ENCODE peak calls at places on chromosomes 6 and 20, in seven cellular contexts. A is mammary epithelial cell, O is Panc1, T is lung, W is upper lobe of right lung, V is heart left ventricle, E is spleen. Y is an unnamed sample.

GRCh38 chr6:153962548-153962947 is 76.5 kb upstream of the OPRM1 start:
- DNase-seq in A (no peak), O (no peak), T (no peak), W (no peak), V (no peak), E (no peak), Y (peak)

GRCh38 chr6:33416386-33417126 is 1.4 kb downstream of the CUTA start:
- DNase-seq in A (no peak), O (no peak), T (no peak), W (no peak), V (no peak), E (peak), Y (no peak)

GRCh38 chr6:55668625-55669024 is 89.6 kb upstream of the HMGCLL1 start:
- DNase-seq in A (no peak), O (no peak), T (no peak), W (no peak), V (no peak), E (no peak), Y (no peak)

GRCh38 chr6:63347599-63347998 is 27.8 kb upstream of the LGSN start:
- DNase-seq in A (peak), O (peak), T (no peak), W (no peak), V (no peak), E (no peak), Y (no peak)

GRCh38 chr6:91562955-91563354 is 976.1 kb upstream of the MAP3K7 start:
- DNase-seq in A (no peak), O (no peak), T (no peak), W (no peak), V (no peak), E (no peak), Y (no peak)

GRCh38 chr6:42547407-42548329 is 16.2 kb upstream of the UBR2 start:
- DNase-seq in A (peak), O (peak), T (peak), W (peak), V (peak), E (peak), Y (peak)

GRCh38 chr20:13821876-13822275 is 37.0 kb downstream of the NDUFAF5 start:
- DNase-seq in A (peak), O (no peak), T (peak), W (no peak), V (no peak), E (no peak), Y (no peak)

GRCh38 chr20:40766081-40766480 is 77.0 kb upstream of the MAFB start:
- DNase-seq in A (no peak), O (no peak), T (no peak), W (no peak), V (no peak), E (no peak), Y (no peak)

GRCh38 chr6:122580731-122581130 is 29.5 kb upstream of the PKIB start:
- DNase-seq in A (peak), O (no peak), T (no peak), W (no peak), V (no peak), E (no peak), Y (no peak)

GRCh38 chr6:37637562-37638413 is 59.9 kb downstream of the MDGA1 start:
- DNase-seq in A (no peak), O (no peak), T (no peak), W (no peak), V (no peak), E (no peak), Y (no peak)

GRCh38 chr6:30837870-30838269 is 46.4 kb upstream of the DDR1 start:
- DNase-seq in A (no peak), O (no peak), T (no peak), W (no peak), V (no peak), E (no peak), Y (no peak)

GRCh38 chr6:126071000-126071647 is 84.8 kb downstream of the TRMT11 start:
- DNase-seq in A (no peak), O (no peak), T (no peak), W (no peak), V (no peak), E (no peak), Y (peak)

GRCh38 chr20:54320148-54320607 is 112.3 kb downstream of the PFDN4 start:
- DNase-seq in A (no peak), O (no peak), T (no peak), W (no peak), V (no peak), E (no peak), Y (no peak)

DNA sequence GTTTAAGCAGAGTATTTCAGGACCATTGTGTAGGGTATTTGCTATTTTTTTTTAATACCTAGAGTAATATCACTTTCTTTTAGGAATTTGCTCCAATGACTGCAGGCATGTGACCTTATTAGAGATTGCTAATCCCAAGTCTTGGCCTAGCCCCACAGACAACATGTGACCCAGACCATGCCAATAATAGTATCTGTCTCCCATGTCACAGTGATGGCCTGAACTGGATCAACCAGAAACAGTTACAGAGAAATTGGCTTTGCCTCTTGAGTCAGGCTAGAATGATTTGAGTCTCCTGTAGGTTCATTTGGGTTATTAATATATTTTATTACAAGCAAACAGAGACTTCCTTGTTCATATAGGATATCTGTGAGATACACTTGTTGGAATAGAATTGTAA is 116.8 kb downstream of the DNAH8 start:
- DNase-seq in A (no peak), O (no peak), T (no peak), W (no peak), V (no peak), E (no peak), Y (no peak)
- TF ChIP-seq CTCF in A (no peak), O (no peak), T (no peak), W (no peak), V (no peak), E (no peak), Y (no peak)

GRCh38 chr6:52574709-52575489 is 2.0 kb downstream of the TRAM2 start:
- DNase-seq in A (no peak), O (no peak), T (peak), W (no peak), V (no peak), E (peak), Y (no peak)
- TF ChIP-seq CTCF in A (no peak), O (no peak), T (no peak), W (no peak), V (no peak), E (no peak), Y (no peak)

GRCh38 chr6:2765896-2766766 is 938 bp downstream of the WRNIP1 start:
- DNase-seq in A (peak), O (no peak), T (peak), W (peak), V (peak), E (peak), Y (peak)

GRCh38 chr6:2768125-2768524 is 2.9 kb downstream of the WRNIP1 start:
- DNase-seq in A (no peak), O (no peak), T (no peak), W (no peak), V (no peak), E (no peak), Y (no peak)

GRCh38 chr6:2765166-2765895 is at the start of gene WRNIP1:
- DNase-seq in A (peak), O (peak), T (peak), W (peak), V (peak), E (peak), Y (peak)

GRCh38 chr6:2767327-2767985 is 2.3 kb downstream of the WRNIP1 start:
- DNase-seq in A (no peak), O (no peak), T (no peak), W (no peak), V (no peak), E (no peak), Y (no peak)

GRCh38 chr6:2766767-2767314 is 1.6 kb downstream of the WRNIP1 start:
- DNase-seq in A (no peak), O (no peak), T (no peak), W (no peak), V (no peak), E (no peak), Y (no peak)
- TF ChIP-seq CTCF in A (no peak), O (no peak), T (no peak), W (peak), V (no peak), E (no peak), Y (peak)

DNA sequence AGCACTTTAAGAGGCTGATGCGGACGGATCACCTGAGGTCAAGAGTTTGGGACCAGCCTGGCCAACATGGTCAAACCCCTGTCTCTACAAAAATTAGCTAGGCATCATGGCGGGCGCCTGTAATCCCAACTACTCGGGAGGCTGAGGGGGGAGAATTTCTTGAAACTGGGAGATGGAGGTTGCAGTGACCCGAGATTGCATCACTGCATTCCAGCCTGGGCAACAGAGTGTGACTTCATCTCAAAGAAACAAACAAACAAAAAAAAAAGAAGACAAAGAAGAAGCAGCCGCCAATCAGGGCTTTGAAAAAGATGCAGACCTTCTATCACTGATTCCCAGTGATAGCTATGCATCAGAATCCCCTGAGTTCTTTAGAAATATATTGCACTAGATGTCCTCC is 56.8 kb downstream of the COL9A1 start:
- DNase-seq in A (no peak), O (no peak), T (no peak), W (no peak), V (no peak), E (no peak), Y (no peak)
- TF ChIP-seq CTCF in A (no peak), O (no peak), T (no peak), W (no peak), V (no peak), E (no peak), Y (no peak)

GRCh38 chr6:128806274-128806673 is 76.7 kb upstream of the LAMA2 start:
- DNase-seq in A (peak), O (no peak), T (no peak), W (no peak), V (no peak), E (no peak), Y (no peak)

GRCh38 chr6:128801621-128802020 is 81.3 kb upstream of the LAMA2 start:
- DNase-seq in A (no peak), O (no peak), T (no peak), W (no peak), V (no peak), E (no peak), Y (no peak)

GRCh38 chr6:128803911-128804310 is 79.0 kb upstream of the LAMA2 start:
- DNase-seq in A (no peak), O (no peak), T (no peak), W (no peak), V (no peak), E (no peak), Y (no peak)

GRCh38 chr6:128808856-128809255 is 74.1 kb upstream of the LAMA2 start:
- DNase-seq in A (no peak), O (no peak), T (no peak), W (no peak), V (no peak), E (no peak), Y (no peak)

DNA sequence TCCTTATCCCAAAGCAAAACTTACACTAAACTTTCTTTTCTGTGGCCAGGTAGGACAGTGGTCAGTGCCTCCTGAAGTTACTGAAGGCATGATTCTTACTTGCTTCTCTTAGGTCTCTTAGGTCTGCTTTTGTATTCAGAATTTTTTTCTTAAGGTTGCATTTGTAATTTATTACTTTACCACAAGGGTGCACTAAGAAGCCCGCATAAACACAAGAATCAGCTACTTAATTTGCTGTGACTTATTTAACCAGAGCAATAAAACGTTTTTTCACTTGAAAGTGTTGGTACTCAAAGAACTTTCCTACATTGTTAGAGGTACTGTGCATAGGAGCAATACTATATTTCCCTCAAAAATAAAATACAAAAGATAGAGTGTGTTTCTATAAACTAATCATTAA is 75.4 kb upstream of the LAMA2 start:
- DNase-seq in A (peak), O (peak), T (no peak), W (no peak), V (no peak), E (no peak), Y (no peak)
- TF ChIP-seq CTCF in A (peak), O (peak), T (no peak), W (peak), V (peak), E (no peak), Y (peak)

GRCh38 chr20:32271620-32272019 is 5.8 kb upstream of the KIF3B start:
- DNase-seq in A (no peak), O (no peak), T (no peak), W (no peak), V (no peak), E (no peak), Y (no peak)
- TF ChIP-seq CTCF in A (no peak), O (no peak), T (no peak), W (no peak), V (no peak), E (no peak), Y (no peak)

DNA sequence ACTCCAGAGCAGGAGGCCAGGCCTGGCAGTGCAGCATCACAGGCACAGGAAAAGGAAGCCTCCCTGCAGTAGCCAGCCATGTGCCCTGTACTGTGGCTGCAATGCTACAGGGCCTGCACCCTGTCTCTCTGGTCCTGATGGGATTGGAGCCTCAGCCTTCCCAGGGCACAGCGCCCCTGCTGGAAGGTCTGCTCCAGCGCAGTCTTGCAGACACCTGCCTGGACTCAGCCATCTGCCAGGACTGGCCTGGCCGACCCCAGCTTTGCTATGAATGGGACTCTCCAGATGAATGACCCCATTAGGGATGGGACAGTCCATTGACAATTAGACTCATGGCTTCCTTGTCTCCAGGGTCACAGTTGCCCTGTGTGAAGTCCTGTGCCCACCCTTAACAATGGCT is 251.6 kb downstream of the ERMARD start:
- DNase-seq in A (no peak), O (no peak), T (no peak), W (no peak), V (peak), E (no peak), Y (no peak)
- TF ChIP-seq CTCF in A (peak), O (no peak), T (no peak), W (no peak), V (no peak), E (no peak), Y (no peak)

DNA sequence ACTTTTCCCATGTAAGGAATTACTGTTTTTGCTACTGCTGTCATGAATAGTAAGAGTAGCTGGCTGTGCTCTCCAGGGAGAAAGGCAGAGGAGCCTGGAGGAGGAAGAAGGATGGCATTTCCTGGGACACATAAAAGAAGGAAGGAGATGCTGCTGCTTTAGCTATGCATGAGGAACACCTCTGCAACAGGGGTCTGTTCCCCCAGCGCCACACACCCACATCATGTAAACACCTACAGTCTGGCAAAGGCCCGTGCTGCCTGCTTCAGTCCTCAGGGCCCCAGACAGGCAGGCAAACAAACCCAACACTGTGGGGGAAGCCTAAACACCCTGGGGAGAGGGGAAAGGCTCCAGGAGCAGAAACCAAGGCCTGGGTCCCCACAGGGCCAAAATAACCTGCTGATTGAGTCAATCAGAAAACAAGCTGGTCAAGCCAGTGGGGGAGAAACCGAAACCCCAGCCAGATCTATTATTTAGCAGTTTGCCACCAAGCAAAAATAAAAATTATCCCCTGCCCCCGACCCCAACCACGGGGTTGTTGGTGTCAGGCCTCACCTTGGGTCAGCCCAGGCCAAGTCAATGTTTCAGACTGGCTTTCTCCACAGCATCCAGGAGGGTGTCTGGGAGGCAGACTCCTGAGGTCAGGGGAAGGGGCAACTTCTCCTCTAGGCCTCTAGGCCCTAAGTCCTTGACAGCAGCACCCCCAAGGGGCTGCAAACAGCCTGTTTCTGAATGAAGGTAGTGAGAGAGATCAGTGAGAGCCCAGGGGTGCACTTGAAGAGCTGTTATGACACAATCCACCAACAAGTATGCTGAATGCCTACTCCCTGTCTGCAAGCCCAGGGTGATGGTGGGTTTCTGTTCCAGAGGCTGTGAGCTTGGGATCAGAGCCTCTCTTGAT is 34.6 kb upstream of the SCUBE3 start:
- DNase-seq in A (no peak), O (no peak), T (no peak), W (no peak), V (no peak), E (no peak), Y (no peak)
- TF ChIP-seq CTCF in A (no peak), O (no peak), T (no peak), W (no peak), V (no peak), E (no peak), Y (no peak)

GRCh38 chr20:56554869-56555268 is 21.8 kb downstream of the FAM209B start:
- DNase-seq in A (peak), O (peak), T (peak), W (no peak), V (no peak), E (no peak), Y (no peak)
- TF ChIP-seq CTCF in A (peak), O (no peak), T (no peak), W (no peak), V (no peak), E (no peak), Y (no peak)